ENCODE peak calls at places on chromosomes 7 and 10, in four cellular contexts. J is A549, M is SK-N-SH, F is HepG2. K is an unnamed sample.

GRCh38 chr10:115093286-115093775 is at the start of gene ATRNL1:
- DNase-seq in J (no peak), M (peak; percentile 93), F (no peak), K (no peak)

GRCh38 chr10:60825520-60825919 is 47.2 kb downstream of the CDK1 start:
- DNase-seq in J (no peak), M (no peak), F (no peak), K (no peak)

GRCh38 chr7:85750454-85750949 is 563.6 kb upstream of the SEMA3D start:
- DNase-seq in F (peak; percentile 36), J (no peak), M (peak; percentile 49), K (no peak)

GRCh38 chr7:123846217-123846891 is 1.4 kb downstream of the HYAL4 start:
- DNase-seq in M (no peak), J (no peak), F (no peak), K (no peak)

GRCh38 chr7:54817125-54817524 is 58.1 kb upstream of the SEC61G start:
- DNase-seq in F (no peak), J (no peak), M (no peak), K (no peak)

GRCh38 chr10:55410415-55410885 is 609.4 kb upstream of the PCDH15 start:
- DNase-seq in J (no peak), M (peak; percentile 51), F (no peak), K (no peak)

GRCh38 chr7:41559426-41559825 is 143.5 kb downstream of the INHBA start:
- DNase-seq in J (no peak), F (no peak), M (no peak), K (no peak)

GRCh38 chr7:55439627-55440026 is 74.5 kb downstream of the LANCL2 start:
- DNase-seq in M (peak; percentile 72), F (no peak), J (no peak), K (no peak)

GRCh38 chr7:12731214-12731656 is 43.8 kb downstream of the ARL4A start:
- DNase-seq in J (no peak), M (no peak), F (no peak), K (peak; percentile 87)

GRCh38 chr7:105808703-105809590 is 67.5 kb downstream of the ATXN7L1 start:
- DNase-seq in F (no peak), M (no peak), J (no peak), K (no peak)

GRCh38 chr10:80324891-80325364 is 31.6 kb downstream of the DYDC1 start:
- DNase-seq in M (no peak), F (no peak), J (no peak), K (no peak)

GRCh38 chr7:138865843-138866242 is 67.8 kb upstream of the ATP6V0A4 start:
- DNase-seq in M (no peak), F (no peak), J (no peak), K (peak; percentile 42)

GRCh38 chr10:48976208-48976607 is 36.6 kb upstream of the LRRC18 start:
- DNase-seq in M (peak; percentile 50), F (peak; percentile 6), J (peak; percentile 12), K (peak; percentile 32)

GRCh38 chr10:23099816-23100215 is 4.4 kb downstream of the MSRB2 start:
- DNase-seq in F (peak; percentile 85), M (no peak), J (no peak), K (no peak)

GRCh38 chr10:110901954-110902819 is 16.8 kb downstream of the BBIP1 start:
- DNase-seq in M (no peak), F (no peak), J (peak; percentile 28), K (peak; percentile 16)
- TF ChIP-seq CHD2 in M (no peak), F (no peak), J (no peak), K (no peak)

DNA sequence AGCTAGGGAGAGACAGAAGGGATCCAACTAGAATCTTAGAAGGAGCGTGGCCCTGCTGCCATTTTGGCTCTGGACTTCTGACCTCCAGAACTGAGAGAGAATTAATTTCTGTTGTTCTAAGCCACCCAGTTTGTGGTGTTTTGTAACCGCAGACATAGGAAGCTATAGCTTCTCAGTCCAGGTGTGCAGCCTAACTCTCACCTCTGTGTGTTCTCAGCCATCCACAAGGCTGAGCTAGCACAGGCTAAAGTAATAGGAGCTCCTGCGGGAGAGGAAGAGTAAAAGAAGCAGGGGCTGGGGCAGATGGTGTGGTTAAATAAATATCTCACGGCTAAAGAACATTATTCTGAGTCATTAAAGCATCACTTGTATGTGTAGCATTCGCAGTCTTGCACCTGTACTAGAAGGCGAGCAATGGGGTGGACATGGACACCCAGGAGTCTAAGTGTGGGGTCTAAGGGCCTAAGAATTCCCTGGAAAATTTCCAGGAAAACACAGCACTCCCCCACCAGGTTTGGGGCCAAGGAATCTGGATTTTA is 94.1 kb downstream of the AOAH start:
- DNase-seq in J (no peak), M (no peak), F (no peak), K (no peak)
- TF ChIP-seq CHD2 in J (no peak), M (no peak), F (no peak), K (no peak)

GRCh38 chr7:27185013-27185707 is at the start of gene HOXA11:
- DNase-seq in F (no peak), J (no peak), M (no peak), K (no peak)
- TF ChIP-seq CHD2 in F (no peak), J (no peak), M (no peak), K (no peak)

GRCh38 chr10:63633677-63634487 is 112.7 kb downstream of the REEP3 start:
- DNase-seq in F (peak; percentile 42), J (peak; percentile 42), M (peak; percentile 46), K (peak; percentile 45)
- TF ChIP-seq CHD2 in F (no peak), J (no peak), M (no peak), K (no peak)

K was measured in K562.